ENCODE peak calls at places on chromosomes 4 and X, in six cellular contexts. E is HAP-1, S is fibroblast of lung, G is breast epithelium, X is ovary, Z is left lung. B is an unnamed sample. For H3K27me3 and H3K36me3, the result is how much of the 10 kb centered on the place peaks cover.

GRCh38 chr4:152072001-152072485 is 311.2 kb upstream of the GATB start:
- DNase-seq in E (no peak), S (peak), G (no peak), X (no peak), Z (no peak), B (no peak)

GRCh38 chrX:15948318-15948660 is 93.7 kb upstream of the AP1S2 start:
- DNase-seq in E (no peak), S (no peak), G (no peak), X (no peak), Z (no peak), B (no peak)

GRCh38 chrX:39261446-39262147 is 460.3 kb downstream of the MID1IP1 start:
- DNase-seq in E (peak), S (peak), G (no peak), X (no peak), Z (no peak), B (no peak)

GRCh38 chr4:99507762-99508161 is 3.1 kb upstream of the C4orf17 start:
- DNase-seq in E (no peak), S (peak), G (no peak), X (no peak), Z (no peak), B (no peak)

GRCh38 chr4:138178566-138178965 is 63.6 kb downstream of the SLC7A11 start:
- DNase-seq in E (no peak), S (peak), G (no peak), X (no peak), Z (no peak), B (no peak)

GRCh38 chr4:71453516-71453915 is 114.7 kb downstream of the SLC4A4 start:
- DNase-seq in E (no peak), S (no peak), G (no peak), X (no peak), Z (no peak), B (no peak)

GRCh38 chrX:33726281-33727160 is 405.6 kb downstream of the FAM47A start:
- DNase-seq in E (no peak), S (no peak), G (no peak), X (no peak), Z (peak), B (no peak)

GRCh38 chrX:34578237-34578636 is 78.8 kb downstream of the TMEM47 start:
- DNase-seq in E (peak), S (peak), G (no peak), X (no peak), Z (no peak), B (no peak)

GRCh38 chrX:18577400-18577799 is 94.5 kb downstream of the RS1 start:
- DNase-seq in E (no peak), S (no peak), G (no peak), X (no peak), Z (no peak), B (no peak)

GRCh38 chr4:151184523-151185458 is 85.4 kb downstream of the RPS3A start:
- DNase-seq in E (no peak), S (peak), G (no peak), X (no peak), Z (no peak), B (no peak)

GRCh38 chr4:155530290-155530689 is 136.4 kb upstream of the GUCY1A1 start:
- DNase-seq in E (no peak), S (no peak), G (no peak), X (no peak), Z (no peak), B (no peak)

GRCh38 chr4:2063557-2064275 is 4.6 kb downstream of the NAT8L start:
- DNase-seq in E (no peak), S (no peak), G (no peak), X (no peak), Z (peak), B (no peak)

GRCh38 chrX:153520286-153520917 is 3.0 kb downstream of the ATP2B3 start:
- DNase-seq in E (no peak), S (no peak), G (no peak), X (no peak), Z (no peak), B (no peak)
- H3K27me3 ChIP-seq in E (under half), S (under half), G (under half), X (under half), Z (under half), B (under half)

GRCh38 chr4:734075-734474 is 28.4 kb downstream of the PCGF3 start:
- DNase-seq in E (no peak), S (no peak), G (no peak), X (no peak), Z (peak), B (no peak)

GRCh38 chr4:734951-735350 is 29.3 kb downstream of the PCGF3 start:
- DNase-seq in E (no peak), S (no peak), G (no peak), X (no peak), Z (peak), B (no peak)

GRCh38 chr4:732480-732879 is 26.8 kb downstream of the PCGF3 start:
- DNase-seq in E (no peak), S (no peak), G (no peak), X (no peak), Z (peak), B (no peak)

GRCh38 chr4:732911-733630 is 27.4 kb downstream of the PCGF3 start:
- DNase-seq in E (no peak), S (no peak), G (no peak), X (no peak), Z (peak), B (no peak)

GRCh38 chr4:733631-733980 is 28.0 kb downstream of the PCGF3 start:
- DNase-seq in E (no peak), S (no peak), G (no peak), X (no peak), Z (peak), B (no peak)
- H3K36me3 ChIP-seq in E (half or more), S (under half), G (under half), X (under half), Z (half or more), B (half or more)

GRCh38 chrX:11059923-11060322 is 51.2 kb upstream of the HCCS start:
- DNase-seq in E (no peak), S (peak), G (no peak), X (no peak), Z (no peak), B (no peak)
- H3K4me3 ChIP-seq in E (no peak), S (no peak), G (no peak), X (no peak), Z (no peak), B (no peak)

GRCh38 chrX:54922547-54922946 is 1.9 kb downstream of the TRO start:
- DNase-seq in E (no peak), S (no peak), G (no peak), X (no peak), Z (no peak), B (no peak)
- H3K27me3 ChIP-seq in E (under half), S (under half), G (under half), X (under half), Z (under half), B (under half)